ENCODE peak calls at places on chromosomes 4 and X, in six cellular contexts. S, F, J, U, V and H are unnamed samples.
A peak's percentile ranks its signal among the peaks of the same experiment; 100 is the strongest.

GRCh38 chr4:142741995-142742394 is 104.1 kb downstream of the INPP4B start:
- DNase-seq in F (no peak), V (no peak), J (no peak), U (no peak), S (peak; percentile 29), H (peak; percentile 3)

GRCh38 chrX:103831342-103831802 is 685 bp downstream of the RAB9B start:
- DNase-seq in J (peak; percentile 16), V (peak; percentile 89), U (peak; percentile 70), F (no peak), S (peak; percentile 74), H (peak; percentile 90)

GRCh38 chr4:112038861-112039260 is 106.4 kb upstream of the FAM241A start:
- DNase-seq in V (no peak), U (peak; percentile 51), J (no peak), F (no peak), S (no peak), H (no peak)

GRCh38 chr4:68365068-68365467 is 15.2 kb upstream of the YTHDC1 start:
- DNase-seq in U (no peak), V (no peak), F (no peak), S (no peak), J (no peak), H (no peak)

GRCh38 chrX:1384738-1385250 is 7.1 kb downstream of the SLC25A6 start:
- DNase-seq in J (peak; percentile 21), U (no peak), V (no peak), S (no peak), F (no peak), H (no peak)

GRCh38 chr4:163107754-163108153 is 58.9 kb downstream of the NAF1 start:
- DNase-seq in S (peak; percentile 14), J (no peak), U (peak; percentile 23), F (peak; percentile 2), V (no peak), H (no peak)

GRCh38 chr4:137124278-137124932 is 407.9 kb downstream of the PCDH18 start:
- DNase-seq in F (peak; percentile 53), U (peak; percentile 87), V (peak; percentile 61), S (peak; percentile 65), J (peak; percentile 42), H (peak; percentile 61)

GRCh38 chr4:40916880-40917279 is 167.1 kb downstream of the NSUN7 start:
- DNase-seq in V (peak; percentile 28), J (no peak), U (peak; percentile 57), S (peak; percentile 79), F (peak; percentile 37), H (peak; percentile 44)

GRCh38 chr4:185718578-185719492 is 93.2 kb downstream of the SORBS2 start:
- DNase-seq in F (no peak), V (peak; percentile 32), U (no peak), S (no peak), J (no peak), H (no peak)

GRCh38 chrX:26653050-26653449 is 437.1 kb downstream of the MAGEB5 start:
- DNase-seq in J (no peak), V (no peak), S (no peak), U (no peak), F (no peak), H (no peak)

GRCh38 chrX:73830489-73831414 is 267.8 kb downstream of the CHIC1 start:
- DNase-seq in U (no peak), V (no peak), J (no peak), S (no peak), F (no peak), H (no peak)

GRCh38 chrX:17634542-17635207 is 102.6 kb upstream of the SCML1 start:
- DNase-seq in V (no peak), S (no peak), U (no peak), J (no peak), F (no peak), H (no peak)

GRCh38 chr4:15373363-15373762 is 54.5 kb upstream of the C1QTNF7 start:
- DNase-seq in V (no peak), S (no peak), F (no peak), U (peak; percentile 45), J (no peak), H (no peak)

GRCh38 chr4:111268769-111269414 is 646.0 kb upstream of the PITX2 start:
- DNase-seq in V (no peak), S (no peak), F (no peak), J (no peak), U (peak; percentile 51), H (no peak)

GRCh38 chr4:26995316-26995715 is 134.7 kb downstream of the STIM2 start:
- DNase-seq in J (no peak), V (no peak), S (peak; percentile 21), U (no peak), F (no peak), H (no peak)

GRCh38 chr4:165666836-165667235 is 206.2 kb upstream of the TLL1 start:
- DNase-seq in F (no peak), U (no peak), S (no peak), J (no peak), V (no peak), H (no peak)

GRCh38 chr4:143406523-143406922 is 69.8 kb downstream of the GAB1 start:
- DNase-seq in V (peak; percentile 68), S (no peak), F (no peak), U (peak; percentile 36), J (no peak), H (no peak)

GRCh38 chrX:13652256-13653021 is 502 bp upstream of the TCEANC start:
- DNase-seq in S (no peak), J (peak; percentile 13), F (peak; percentile 13), U (peak; percentile 72), V (no peak), H (no peak)

DNA sequence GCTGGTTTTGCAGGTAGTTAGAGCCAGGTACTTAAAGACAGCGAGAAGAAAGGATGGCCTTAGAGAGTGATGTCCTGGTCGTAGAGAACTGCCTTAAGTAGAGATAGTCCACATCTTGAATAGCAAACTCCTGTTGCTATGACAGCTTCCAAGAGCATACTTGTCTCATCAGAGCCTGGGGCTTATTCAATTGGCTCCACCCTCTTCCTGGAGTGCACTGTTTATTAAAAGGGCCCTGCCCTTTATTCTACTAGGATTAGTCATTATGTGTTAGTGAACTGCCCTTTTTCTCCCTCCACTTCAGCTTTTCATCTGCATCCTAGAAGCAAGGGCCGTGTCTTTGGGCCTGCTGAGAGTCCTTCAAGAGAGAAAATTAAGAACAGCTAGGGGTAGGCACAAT is 94.5 kb upstream of the EOLA2 start:
- DNase-seq in S (no peak), F (no peak), U (peak; percentile 87), V (peak; percentile 11), J (no peak), H (peak; percentile 57)
- TF ChIP-seq EZH2phosphoT487 in S (no peak), F (no peak), U (no peak), V (no peak), J (no peak), H (peak; percentile 41)

GRCh38 chr4:62948108-62948507 is 1461.1 kb downstream of the TECRL start:
- DNase-seq in U (no peak), J (no peak), S (no peak), V (no peak), F (no peak), H (no peak)
- H3K36me3 ChIP-seq in U (no peaks in the 10 kb centered on the region), J (no peaks in the 10 kb centered on the region), S (no peaks in the 10 kb centered on the region), V (no peaks in the 10 kb centered on the region), F (no peaks in the 10 kb centered on the region), H (no peaks in the 10 kb centered on the region)

GRCh38 chrX:115583730-115584004 is 22.7 kb downstream of the PLS3 start:
- DNase-seq in F (no peak), J (no peak), S (no peak), V (no peak), U (no peak), H (no peak)
- H3K4me2 ChIP-seq in F (no peak overlapping the region), J (peak overlapping the region; percentile 52), S (peak overlapping the region; percentile 47), V (peak overlapping the region; percentile 54), U (peak overlapping the region; percentile 76), H (peak overlapping the region; percentile 53)

GRCh38 chrX:24493740-24494543 is 28.9 kb downstream of the PDK3 start:
- DNase-seq in S (peak; percentile 43), V (peak; percentile 36), J (no peak), U (no peak), F (no peak), H (no peak)
- TF ChIP-seq EZH2phosphoT487 in S (no peak), V (no peak), J (no peak), U (no peak), F (no peak), H (no peak)

DNA sequence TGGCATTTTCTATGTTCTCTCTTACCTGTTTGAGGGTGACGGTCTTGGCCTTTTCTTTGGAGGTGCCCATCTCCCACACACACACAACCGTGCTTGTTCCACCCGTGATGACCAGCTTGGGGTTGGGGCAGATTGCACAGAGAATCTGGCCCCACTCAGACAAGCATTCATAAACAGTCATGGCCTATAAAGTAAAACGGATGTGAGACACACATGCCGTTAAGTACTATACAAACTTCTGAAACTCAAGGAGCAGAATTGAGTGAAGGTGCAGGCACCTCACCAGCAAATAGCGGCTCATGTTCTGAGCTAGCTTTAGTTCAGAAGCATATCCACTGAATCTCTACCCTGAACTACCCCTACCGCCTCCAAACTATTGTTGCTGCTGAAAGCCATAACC is 107.6 kb downstream of the CDS1 start:
- DNase-seq in U (peak; percentile 1), J (no peak), F (no peak), S (no peak), V (no peak), H (no peak)
- H3K36me3 ChIP-seq in U (peaks cover 42% of the 10 kb centered on the region), J (peaks cover 66% of the 10 kb centered on the region), F (no peaks in the 10 kb centered on the region), S (peaks cover 39% of the 10 kb centered on the region), V (no peaks in the 10 kb centered on the region), H (peaks cover 10% of the 10 kb centered on the region)

GRCh38 chr4:81470456-81471327 is 1.0 kb downstream of the RASGEF1B start:
- DNase-seq in J (no peak), F (no peak), U (peak; percentile 37), S (peak; percentile 50), V (peak; percentile 57), H (peak; percentile 54)
- H3K4me2 ChIP-seq in J (peak overlapping the region; percentile 85), F (peak overlapping the region; percentile 86), U (peak overlapping the region; percentile 67), S (peak overlapping the region; percentile 85), V (peak overlapping the region; percentile 71), H (peak overlapping the region; percentile 94)